ENCODE peak calls at places on chromosomes 5 and 9, in five cellular contexts. V is activated T-helper 1 cell treated with Interleukin-2 at 50 U/mL for 16 hours, L is mesendoderm, D is left kidney, C is ovary. N is an unnamed sample.

GRCh38 chr5:80686757-80687156 is 32.0 kb upstream of the DHFR start:
- DNase-seq in V (no peak), L (peak; percentile 14), D (peak; percentile 28), C (no peak), N (peak; percentile 45)

GRCh38 chr9:132942541-132943182 is 1.8 kb downstream of the TSC1 start:
- DNase-seq in V (no peak), L (no peak), D (no peak), C (no peak), N (peak; percentile 57)

GRCh38 chr9:91852801-91853347 is 97.2 kb downstream of the ROR2 start:
- DNase-seq in V (no peak), L (no peak), D (peak; percentile 64), C (no peak), N (no peak)

GRCh38 chr5:140239939-140240700 is 62.8 kb downstream of the PFDN1 start:
- DNase-seq in V (peak; percentile 12), L (peak; percentile 82), D (peak; percentile 82), C (peak; percentile 50), N (peak; percentile 74)

GRCh38 chr9:4147476-4148214 is 152.2 kb downstream of the GLIS3 start:
- DNase-seq in V (no peak), L (peak; percentile 22), D (peak; percentile 86), C (no peak), N (no peak)

GRCh38 chr5:137470111-137470920 is 28.8 kb downstream of the SPOCK1 start:
- DNase-seq in V (no peak), L (no peak), D (no peak), C (no peak), N (peak; percentile 73)

GRCh38 chr9:138052635-138053320 is 175.2 kb downstream of the CACNA1B start:
- DNase-seq in V (no peak), L (no peak), D (no peak), C (no peak), N (no peak)

GRCh38 chr9:98104445-98104881 is 14.6 kb downstream of the TRIM14 start:
- DNase-seq in V (no peak), L (no peak), D (no peak), C (no peak), N (no peak)

GRCh38 chr5:73994963-73995362 is 369.0 kb downstream of the ARHGEF28 start:
- DNase-seq in V (no peak), L (peak; percentile 42), D (no peak), C (no peak), N (peak; percentile 9)

GRCh38 chr5:134055015-134055414 is 50.2 kb upstream of the VDAC1 start:
- DNase-seq in V (no peak), L (no peak), D (no peak), C (no peak), N (no peak)

GRCh38 chr9:137506274-137506673 is 43.9 kb downstream of the PNPLA7 start:
- DNase-seq in V (no peak), L (no peak), D (no peak), C (no peak), N (no peak)

GRCh38 chr9:133716564-133717112 is 21.5 kb downstream of the SARDH start:
- DNase-seq in V (no peak), L (no peak), D (no peak), C (no peak), N (peak; percentile 47)

GRCh38 chr9:95057121-95057520 is 260.4 kb downstream of the FANCC start:
- DNase-seq in V (no peak), L (no peak), D (no peak), C (no peak), N (peak; percentile 55)

GRCh38 chr9:137611623-137612609 is 6.4 kb downstream of the ARRDC1 start:
- DNase-seq in V (no peak), L (peak; percentile 67), D (peak; percentile 59), C (peak; percentile 24), N (peak; percentile 80)

GRCh38 chr9:126533911-126534300 is 79.8 kb upstream of the LMX1B start:
- DNase-seq in V (no peak), L (peak; percentile 31), D (no peak), C (no peak), N (no peak)

GRCh38 chr5:65611524-65611923 is 12.6 kb downstream of the TRIM23 start:
- DNase-seq in V (no peak), L (peak; percentile 80), D (peak; percentile 61), C (no peak), N (peak; percentile 67)

GRCh38 chr9:6133346-6134063 is 82.1 kb upstream of the IL33 start:
- DNase-seq in V (no peak), L (no peak), D (no peak), C (no peak), N (peak; percentile 8)

GRCh38 chr9:5562806-5563416 is 52.6 kb downstream of the PDCD1LG2 start:
- DNase-seq in V (no peak), L (peak; percentile 79), D (no peak), C (no peak), N (no peak)

GRCh38 chr5:68618501-68618900 is 402.9 kb downstream of the PIK3R1 start:
- DNase-seq in V (no peak), L (no peak), D (no peak), C (no peak), N (no peak)

GRCh38 chr5:97629281-97629680 is 446.2 kb upstream of the RIOK2 start:
- DNase-seq in V (no peak), L (peak; percentile 18), D (peak; percentile 13), C (peak; percentile 38), N (peak; percentile 81)

GRCh38 chr9:27247756-27248155 is 49.2 kb downstream of the EQTN start:
- DNase-seq in V (no peak), L (peak; percentile 64), D (peak; percentile 75), C (no peak), N (peak; percentile 75)

GRCh38 chr9:93662952-93663572 is 86.7 kb downstream of the PHF2 start:
- DNase-seq in V (no peak), L (no peak), D (no peak), C (no peak), N (no peak)

GRCh38 chr9:16637938-16638337 is 232.5 kb downstream of the BNC2 start:
- DNase-seq in V (no peak), L (no peak), D (no peak), C (no peak), N (peak; percentile 54)

GRCh38 chr5:79686799-79687198 is 2.8 kb upstream of the CMYA5 start:
- DNase-seq in V (no peak), L (no peak), D (no peak), C (no peak), N (no peak)

GRCh38 chr9:137666950-137667670 is 48.3 kb downstream of the EHMT1 start:
- DNase-seq in V (no peak), L (peak; percentile 88), D (peak; percentile 58), C (no peak), N (no peak)

GRCh38 chr5:170482511-170482910 is 21.3 kb upstream of the KCNIP1 start:
- DNase-seq in V (no peak), L (no peak), D (no peak), C (no peak), N (no peak)

GRCh38 chr5:65742565-65743231 is 20.7 kb downstream of the NLN start:
- DNase-seq in V (no peak), L (peak; percentile 43), D (peak; percentile 59), C (no peak), N (peak; percentile 85)